ENCODE peak calls at places on chromosomes 12 and 14, in eight cellular contexts. C is iris pigment epithelial cell; L is NCI-H524 treated with DMSO at 0.1 percent for 48 hours; F is T-helper 2 cell; Z is NCI-H510A treated with DMSO at 0.1 percent for 48 hours; A is osteocyte; N is stimulated activated CD8-positive, alpha-beta memory T cell treated with anti-CD3 and anti-CD28 coated beads, Interleukin-7, amount 100 ng/mL, for 24 hours; E is HuH-7. X is an unnamed sample.

GRCh38 chr14:64092940-64093339 is 201.2 kb downstream of the ESR2 start:
- DNase-seq in C (no peak), L (no peak), F (no peak), Z (peak), A (no peak), N (no peak), E (no peak), X (no peak)

GRCh38 chr14:91417983-91418386 is 365 bp upstream of the CCDC88C start:
- DNase-seq in C (peak), L (no peak), F (peak), Z (no peak), A (no peak), N (no peak), E (no peak), X (no peak)

GRCh38 chr14:51023964-51024363 is 70.9 kb downstream of the TRIM9 start:
- DNase-seq in C (no peak), L (no peak), F (no peak), Z (no peak), A (no peak), N (no peak), E (no peak), X (no peak)

GRCh38 chr12:19129486-19130223 is at the start of gene PLEKHA5:
- DNase-seq in C (peak), L (peak), F (peak), Z (peak), A (peak), N (no peak), E (peak), X (peak)

GRCh38 chr14:106459971-106460730 is 933.8 kb downstream of the TMEM121 start:
- DNase-seq in C (no peak), L (no peak), F (peak), Z (no peak), A (no peak), N (peak), E (peak), X (no peak)

GRCh38 chr12:106434521-106434920 is 77.0 kb downstream of the POLR3B start:
- DNase-seq in C (no peak), L (no peak), F (no peak), Z (no peak), A (no peak), N (no peak), E (no peak), X (no peak)

GRCh38 chr12:112466835-112467234 is 48.1 kb downstream of the PTPN11 start:
- DNase-seq in C (no peak), L (no peak), F (no peak), Z (no peak), A (no peak), N (no peak), E (no peak), X (no peak)

GRCh38 chr14:29548948-29549370 is 378.7 kb downstream of the PRKD1 start:
- DNase-seq in C (peak), L (peak), F (no peak), Z (peak), A (no peak), N (no peak), E (peak), X (peak)

GRCh38 chr12:123934829-123935228 is 37.8 kb downstream of the CCDC92 start:
- DNase-seq in C (peak), L (no peak), F (no peak), Z (no peak), A (no peak), N (no peak), E (no peak), X (peak)

GRCh38 chr14:25010471-25010870 is 39.5 kb downstream of the STXBP6 start:
- DNase-seq in C (peak), L (no peak), F (no peak), Z (no peak), A (no peak), N (no peak), E (no peak), X (peak)

GRCh38 chr14:23365353-23366162 is 586 bp upstream of the EFS start:
- DNase-seq in C (peak), L (no peak), F (no peak), Z (no peak), A (no peak), N (no peak), E (no peak), X (no peak)

GRCh38 chr12:24555730-24556129 is 393.2 kb downstream of the BCAT1 start:
- DNase-seq in C (no peak), L (no peak), F (no peak), Z (no peak), A (no peak), N (no peak), E (no peak), X (no peak)

GRCh38 chr14:67269338-67270060 is 28.3 kb downstream of the PALS1 start:
- DNase-seq in C (peak), L (no peak), F (no peak), Z (no peak), A (no peak), N (no peak), E (no peak), X (peak)